ENCODE peak calls at places on chromosomes 6 and 20, in nine cellular contexts. K, Q, P, A, J, L, B, Z and T are unnamed samples.
A peak's percentile ranks its signal among the peaks of the same experiment; 100 is the strongest.

GRCh38 chr20:11411765-11412164 is 505.9 kb upstream of the BTBD3 start:
- DNase-seq in Q (no peak), K (no peak), Z (no peak), A (no peak), P (no peak), L (no peak), J (no peak), B (no peak), T (no peak)

GRCh38 chr6:21087188-21087587 is 506.4 kb upstream of the SOX4 start:
- DNase-seq in P (no peak), B (no peak), Z (no peak), L (no peak), Q (no peak), A (no peak), J (no peak), K (no peak), T (no peak)

GRCh38 chr6:32968770-32969684 is 633 bp downstream of the BRD2 start:
- DNase-seq in K (peak; percentile 84), L (peak; percentile 44), Q (peak; percentile 79), J (peak; percentile 80), Z (peak; percentile 87), P (peak; percentile 70), A (peak; percentile 80), B (peak; percentile 89), T (peak; percentile 95)

GRCh38 chr20:20188647-20189046 is 136.3 kb downstream of the CFAP61 start:
- DNase-seq in A (no peak), L (no peak), Q (no peak), K (no peak), Z (no peak), J (no peak), B (no peak), P (no peak), T (no peak)

GRCh38 chr20:51525241-51526104 is 17.0 kb downstream of the NFATC2 start:
- DNase-seq in P (no peak), K (no peak), Z (no peak), J (no peak), B (no peak), Q (no peak), A (no peak), L (peak; percentile 35), T (no peak)

GRCh38 chr20:5636127-5636520 is 114.1 kb upstream of the SHLD1 start:
- DNase-seq in P (no peak), A (no peak), J (no peak), B (no peak), Z (no peak), K (no peak), Q (no peak), L (no peak), T (no peak)

GRCh38 chr6:36590237-36590636 is 3.9 kb upstream of the SRSF3 start:
- DNase-seq in L (no peak), Z (no peak), K (no peak), J (no peak), A (no peak), Q (no peak), B (peak; percentile 74), P (no peak), T (no peak)

GRCh38 chr6:136646377-136646776 is 96.2 kb upstream of the MAP7 start:
- DNase-seq in J (no peak), A (peak; percentile 15), Z (no peak), K (no peak), Q (no peak), L (no peak), P (no peak), B (peak; percentile 46), T (no peak)

GRCh38 chr6:170086639-170087420 is 204.0 kb downstream of the DLL1 start:
- DNase-seq in P (peak; percentile 7), L (no peak), Q (no peak), K (peak; percentile 33), A (no peak), J (peak; percentile 9), Z (no peak), B (no peak), T (peak; percentile 30)

GRCh38 chr6:155377061-155377460 is 62.8 kb upstream of the TFB1M start:
- DNase-seq in L (no peak), B (peak; percentile 39), J (no peak), Z (no peak), A (no peak), P (no peak), Q (no peak), K (no peak), T (no peak)

GRCh38 chr20:49717693-49718092 is 4.0 kb upstream of the B4GALT5 start:
- DNase-seq in B (no peak), P (no peak), L (no peak), J (no peak), Z (no peak), Q (no peak), A (no peak), K (no peak), T (no peak)

GRCh38 chr6:134517145-134517658 is 199.3 kb upstream of the SGK1 start:
- DNase-seq in L (no peak), K (peak; percentile 94), P (peak; percentile 37), B (peak; percentile 89), Q (peak; percentile 92), Z (peak; percentile 53), J (peak; percentile 83), A (peak; percentile 80), T (peak; percentile 70)

GRCh38 chr6:7644394-7644793 is 54.4 kb downstream of the SNRNP48 start:
- DNase-seq in Q (no peak), K (no peak), J (no peak), L (no peak), Z (no peak), A (no peak), B (no peak), P (no peak), T (no peak)

GRCh38 chr6:155142902-155143609 is 120.8 kb upstream of the CLDN20 start:
- DNase-seq in L (no peak), A (no peak), K (no peak), Q (no peak), P (no peak), Z (no peak), J (no peak), B (peak; percentile 55), T (peak; percentile 28)

GRCh38 chr6:33251390-33252012 is 20.2 kb downstream of the VPS52 start:
- DNase-seq in J (no peak), Q (no peak), L (no peak), B (no peak), K (no peak), Z (no peak), A (no peak), P (no peak), T (no peak)

GRCh38 chr6:142870787-142871371 is 74.1 kb downstream of the HIVEP2 start:
- DNase-seq in Q (no peak), L (no peak), P (no peak), K (no peak), B (no peak), A (no peak), J (no peak), Z (no peak), T (no peak)

GRCh38 chr6:142874676-142875075 is 70.3 kb downstream of the HIVEP2 start:
- DNase-seq in Q (no peak), K (no peak), Z (no peak), B (no peak), A (no peak), J (no peak), P (no peak), L (no peak), T (no peak)

GRCh38 chr6:142871910-142872331 is 73.1 kb downstream of the HIVEP2 start:
- DNase-seq in B (peak; percentile 84), Z (no peak), P (no peak), J (no peak), L (peak; percentile 49), K (no peak), A (no peak), Q (peak; percentile 55), T (no peak)

GRCh38 chr6:142868917-142869316 is 76.1 kb downstream of the HIVEP2 start:
- DNase-seq in Q (peak; percentile 23), P (no peak), L (no peak), A (no peak), J (no peak), K (no peak), B (no peak), Z (no peak), T (no peak)

DNA sequence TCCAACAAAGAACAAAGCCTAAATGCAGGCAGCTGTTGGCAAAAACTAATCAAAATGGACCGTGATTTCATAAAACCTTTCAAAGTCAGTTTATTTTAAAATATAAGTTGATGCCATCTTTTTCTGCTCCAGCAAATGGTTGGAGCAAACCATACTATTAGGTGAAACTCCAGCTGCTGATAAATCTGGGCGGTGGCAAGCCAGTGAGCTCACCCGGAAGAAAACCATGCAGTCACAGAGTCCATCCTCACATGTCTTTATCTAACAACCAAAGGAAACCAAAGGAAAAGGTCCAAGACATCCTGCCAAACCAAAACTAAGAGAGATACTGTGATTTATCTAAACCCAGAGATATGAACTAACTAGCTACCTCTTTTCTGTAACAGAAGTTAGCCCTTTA is 72.6 kb downstream of the HIVEP2 start:
- DNase-seq in A (no peak), Q (peak; percentile 28), P (no peak), B (peak; percentile 17), J (no peak), L (no peak), K (no peak), Z (no peak), T (no peak)
- H3K27ac ChIP-seq in A (peak overlapping the region; percentile 92), Q (peak overlapping the region; percentile 80), P (no peak overlapping the region), B (peak overlapping the region; percentile 78), J (peak overlapping the region; percentile 73), L (peak overlapping the region; percentile 25), K (no peak overlapping the region), Z (no peak overlapping the region), T (no peak overlapping the region)

DNA sequence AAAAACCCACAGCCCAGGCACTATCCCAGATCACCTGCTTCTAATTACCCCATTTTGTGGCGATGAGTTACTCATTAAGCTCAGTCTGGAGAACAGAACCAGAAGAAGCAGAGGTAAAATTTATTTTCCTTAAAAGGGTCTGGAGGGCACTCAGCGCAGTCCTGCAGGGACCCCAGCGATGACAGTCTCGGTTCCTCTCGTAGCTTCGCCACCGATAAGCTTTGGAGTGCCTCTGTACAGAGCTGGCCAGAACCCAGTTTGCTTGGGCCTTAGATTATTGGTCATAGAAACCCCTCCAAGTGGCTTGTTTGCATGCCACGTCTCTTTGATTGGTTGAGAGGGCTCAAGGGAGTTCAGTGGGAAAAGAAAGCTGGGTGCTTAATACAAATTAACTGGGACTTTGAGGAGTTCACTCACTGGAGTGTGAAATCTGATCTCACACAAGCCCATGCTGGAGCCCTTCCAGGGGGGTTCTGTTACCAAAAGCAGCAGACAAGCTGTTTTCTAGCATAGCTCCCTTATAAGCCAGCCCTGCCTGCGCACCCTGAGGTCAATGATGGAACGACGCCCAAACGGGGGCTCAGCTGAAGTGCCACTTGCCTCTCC is 158.5 kb upstream of the ARID1B start:
- DNase-seq in A (peak; percentile 63), J (no peak), Z (peak; percentile 62), Q (no peak), K (no peak), B (peak; percentile 37), L (no peak), P (no peak), T (peak; percentile 79)
- TF ChIP-seq CTCF in A (peak; percentile 7), J (no peak), Z (peak; percentile 32), Q (no peak), K (no peak), B (peak; percentile 18), L (no peak), P (no peak), T (peak; percentile 56)

GRCh38 chr20:57388953-57389694 is 2.1 kb upstream of the RBM38 start:
- DNase-seq in L (peak; percentile 65), J (peak; percentile 86), A (peak; percentile 81), B (peak; percentile 65), P (peak; percentile 76), Q (peak; percentile 89), Z (peak; percentile 81), K (peak; percentile 89), T (peak; percentile 82)
- H3K4me3 ChIP-seq in L (peak overlapping the region; percentile 54), J (peak overlapping the region; percentile 57), A (no peak overlapping the region), B (peak overlapping the region; percentile 44), P (peak overlapping the region; percentile 25), Q (no peak overlapping the region), Z (peak overlapping the region; percentile 39), K (peak overlapping the region; percentile 32), T (no peak overlapping the region)

GRCh38 chr6:42184475-42184874 is 10.3 kb downstream of the GUCA1B start:
- DNase-seq in A (no peak), J (no peak), K (no peak), Q (no peak), Z (no peak), P (no peak), B (no peak), L (no peak), T (no peak)
- H3K27ac ChIP-seq in A (no peak overlapping the region), J (no peak overlapping the region), K (no peak overlapping the region), Q (no peak overlapping the region), Z (no peak overlapping the region), P (no peak overlapping the region), B (no peak overlapping the region), L (no peak overlapping the region), T (no peak overlapping the region)